ENCODE peak calls at places on chromosomes 12 and 14, in seven cellular contexts. B is sigmoid colon, J is left lung, U is stomach, A is upper lobe of left lung, Q is AG04450, Y is tibial artery. H is an unnamed sample.

GRCh38 chr12:128381961-128382360 is 115.0 kb downstream of the TMEM132C start:
- DNase-seq in B (no peak), J (no peak), U (no peak), A (no peak), Q (no peak), Y (no peak), H (no peak)

GRCh38 chr14:60642270-60642789 is 6.9 kb downstream of the SIX1 start:
- DNase-seq in B (no peak), J (no peak), U (no peak), A (no peak), Q (no peak), Y (no peak), H (no peak)

GRCh38 chr12:107475900-107476299 is 209.7 kb upstream of the PWP1 start:
- DNase-seq in B (no peak), J (no peak), U (no peak), A (no peak), Q (no peak), Y (no peak), H (no peak)

GRCh38 chr14:100819829-100820475 is 6.0 kb upstream of the MEG3 start:
- DNase-seq in B (no peak), J (no peak), U (no peak), A (no peak), Q (no peak), Y (no peak), H (no peak)

GRCh38 chr12:52514471-52515318 is 5.5 kb downstream of the KRT5 start:
- DNase-seq in B (no peak), J (no peak), U (no peak), A (no peak), Q (no peak), Y (no peak), H (peak)

GRCh38 chr14:74190910-74191575 is 48.2 kb upstream of the VSX2 start:
- DNase-seq in B (no peak), J (no peak), U (no peak), A (no peak), Q (no peak), Y (no peak), H (no peak)

GRCh38 chr12:66964629-66965028 is 285.8 kb upstream of the GRIP1 start:
- DNase-seq in B (no peak), J (no peak), U (no peak), A (no peak), Q (no peak), Y (no peak), H (no peak)

GRCh38 chr14:103863245-103863644 is 15.9 kb upstream of the PPP1R13B start:
- DNase-seq in B (no peak), J (no peak), U (no peak), A (no peak), Q (no peak), Y (no peak), H (no peak)

GRCh38 chr14:26966942-26967341 is 369.1 kb upstream of the NOVA1 start:
- DNase-seq in B (peak), J (no peak), U (no peak), A (no peak), Q (no peak), Y (no peak), H (no peak)

GRCh38 chr14:54147285-54147684 is 190.7 kb upstream of the BMP4 start:
- DNase-seq in B (no peak), J (no peak), U (no peak), A (no peak), Q (no peak), Y (no peak), H (no peak)

GRCh38 chr12:104182621-104183378 is 32.8 kb upstream of the TXNRD1 start:
- DNase-seq in B (no peak), J (no peak), U (no peak), A (no peak), Q (no peak), Y (no peak), H (no peak)

GRCh38 chr12:83827860-83828259 is 1084.7 kb downstream of the SLC6A15 start:
- DNase-seq in B (no peak), J (no peak), U (no peak), A (no peak), Q (no peak), Y (no peak), H (no peak)

GRCh38 chr12:39505025-39505424 is 62.1 kb upstream of the KIF21A start:
- DNase-seq in B (no peak), J (no peak), U (no peak), A (no peak), Q (no peak), Y (no peak), H (no peak)

GRCh38 chr12:63802012-63802608 is 22.4 kb downstream of the RXYLT1 start:
- DNase-seq in B (no peak), J (no peak), U (no peak), A (no peak), Q (no peak), Y (no peak), H (no peak)

GRCh38 chr12:67651380-67651695 is 2.8 kb downstream of the DYRK2 start:
- DNase-seq in B (no peak), J (no peak), U (no peak), A (no peak), Q (no peak), Y (no peak), H (no peak)

GRCh38 chr12:53586745-53587144 is 39.4 kb downstream of the ATF7 start:
- DNase-seq in B (no peak), J (no peak), U (no peak), A (no peak), Q (no peak), Y (no peak), H (no peak)

GRCh38 chr14:33849455-33849801 is 101.4 kb downstream of the EGLN3 start:
- DNase-seq in B (no peak), J (no peak), U (no peak), A (no peak), Q (no peak), Y (no peak), H (no peak)

GRCh38 chr14:25464078-25464477 is 414.1 kb upstream of the STXBP6 start:
- DNase-seq in B (no peak), J (no peak), U (no peak), A (no peak), Q (no peak), Y (no peak), H (no peak)

GRCh38 chr14:105088812-105089745 is 23.8 kb upstream of the GPR132 start:
- DNase-seq in B (peak), J (no peak), U (peak), A (peak), Q (no peak), Y (peak), H (no peak)

GRCh38 chr14:102888748-102889147 is 33.7 kb upstream of the AMN start:
- DNase-seq in B (no peak), J (no peak), U (no peak), A (no peak), Q (no peak), Y (no peak), H (no peak)

GRCh38 chr12:115341442-115341841 is 657.5 kb upstream of the TBX3 start:
- DNase-seq in B (peak), J (peak), U (peak), A (peak), Q (peak), Y (peak), H (peak)

GRCh38 chr12:96416033-96416790 is 16.0 kb upstream of the CDK17 start:
- DNase-seq in B (no peak), J (no peak), U (no peak), A (no peak), Q (peak), Y (no peak), H (no peak)

GRCh38 chr14:60346706-60347105 is 97.7 kb downstream of the PPM1A start:
- DNase-seq in B (no peak), J (no peak), U (no peak), A (no peak), Q (no peak), Y (no peak), H (no peak)

GRCh38 chr12:130163461-130164215 is 1.4 kb downstream of the FZD10 start:
- DNase-seq in B (no peak), J (no peak), U (peak), A (peak), Q (no peak), Y (peak), H (no peak)

GRCh38 chr12:21801522-21802288 is 27.2 kb upstream of the KCNJ8 start:
- DNase-seq in B (no peak), J (no peak), U (no peak), A (no peak), Q (no peak), Y (no peak), H (no peak)
- H3K27ac ChIP-seq in B (no peak), J (no peak), U (no peak), A (no peak), Q (no peak), Y (no peak), H (no peak)

GRCh38 chr12:132188451-132189298 is 44.4 kb downstream of the NOC4L start:
- DNase-seq in B (no peak), J (no peak), U (no peak), A (no peak), Q (no peak), Y (no peak), H (no peak)

GRCh38 chr12:132190834-132191500 is 46.7 kb downstream of the NOC4L start:
- DNase-seq in B (no peak), J (no peak), U (no peak), A (no peak), Q (no peak), Y (no peak), H (no peak)

GRCh38 chr12:132187646-132188450 is 43.6 kb downstream of the NOC4L start:
- DNase-seq in B (no peak), J (no peak), U (no peak), A (no peak), Q (no peak), Y (no peak), H (no peak)

GRCh38 chr12:132190012-132190755 is 45.9 kb downstream of the NOC4L start:
- DNase-seq in B (no peak), J (no peak), U (no peak), A (no peak), Q (no peak), Y (no peak), H (no peak)

GRCh38 chr12:132189378-132190011 is 45.2 kb downstream of the NOC4L start:
- DNase-seq in B (peak), J (peak), U (peak), A (peak), Q (peak), Y (peak), H (peak)
- TF ChIP-seq CTCF in B (no peak), J (peak), U (no peak), A (no peak), Q (no peak), Y (no peak), H (no peak)

DNA sequence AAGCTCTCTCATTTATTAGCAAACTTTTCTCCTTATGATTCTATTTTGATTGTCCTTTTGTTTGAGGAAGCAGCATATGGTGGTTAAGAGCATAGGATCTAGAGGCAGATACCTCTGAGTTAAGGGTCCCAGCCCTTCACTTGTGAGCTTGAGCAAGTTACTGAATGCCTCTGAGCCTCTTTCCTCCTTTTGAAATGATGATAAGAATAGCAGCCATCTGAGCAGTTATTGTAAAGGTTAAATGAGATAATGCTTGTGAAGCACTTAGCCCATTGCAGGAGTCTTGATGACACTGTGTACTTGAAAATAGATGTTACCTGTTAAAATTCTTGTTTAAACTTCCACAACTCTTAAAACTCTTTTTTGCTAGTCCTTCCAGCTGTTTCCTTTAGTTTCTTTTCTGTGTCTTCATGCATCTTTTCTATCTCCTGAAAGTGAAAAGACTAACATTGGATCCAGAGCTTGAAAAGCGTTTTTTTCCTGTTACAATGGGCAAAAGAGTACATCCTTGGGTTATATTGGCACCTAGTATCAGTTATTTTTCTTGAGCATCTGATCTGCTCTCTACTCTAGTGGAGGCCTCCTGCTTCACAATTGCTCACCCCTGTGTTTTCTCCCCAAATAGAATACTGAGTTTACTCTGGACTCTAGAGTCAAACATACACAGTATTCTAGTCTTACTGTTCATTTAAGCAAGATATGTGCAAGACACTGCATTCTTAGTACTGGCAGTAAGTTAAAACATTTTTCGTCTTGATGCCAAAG is 3.1 kb downstream of the HIF1A start:
- DNase-seq in B (no peak), J (no peak), U (no peak), A (no peak), Q (no peak), Y (no peak), H (no peak)
- H3K27ac ChIP-seq in B (peak), J (peak), U (no peak), A (no peak), Q (no peak), Y (no peak), H (peak)

DNA sequence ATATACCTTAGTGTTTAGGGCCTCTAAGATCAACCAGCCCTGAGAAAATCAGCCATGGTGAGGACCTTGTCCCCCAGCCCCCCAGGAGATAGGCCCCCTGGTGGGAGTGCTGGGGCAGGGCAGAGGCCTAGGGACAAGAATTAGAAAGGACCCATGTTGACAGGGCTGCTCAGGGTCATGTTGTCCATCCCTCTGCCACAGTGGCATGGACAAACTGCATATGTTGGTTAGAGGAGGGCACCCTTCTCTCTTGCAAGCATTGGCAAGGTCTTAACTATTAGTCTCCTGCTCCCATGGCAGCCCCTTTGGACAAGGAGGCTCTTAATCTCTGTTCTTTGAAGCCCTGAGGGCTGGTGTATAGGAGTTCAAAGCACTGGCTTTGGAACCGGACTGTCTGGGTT is 755 bp upstream of the PTPN6 start:
- DNase-seq in B (peak), J (peak), U (no peak), A (no peak), Q (no peak), Y (no peak), H (no peak)
- TF ChIP-seq CTCF in B (no peak), J (no peak), U (no peak), A (no peak), Q (peak), Y (no peak), H (no peak)

DNA sequence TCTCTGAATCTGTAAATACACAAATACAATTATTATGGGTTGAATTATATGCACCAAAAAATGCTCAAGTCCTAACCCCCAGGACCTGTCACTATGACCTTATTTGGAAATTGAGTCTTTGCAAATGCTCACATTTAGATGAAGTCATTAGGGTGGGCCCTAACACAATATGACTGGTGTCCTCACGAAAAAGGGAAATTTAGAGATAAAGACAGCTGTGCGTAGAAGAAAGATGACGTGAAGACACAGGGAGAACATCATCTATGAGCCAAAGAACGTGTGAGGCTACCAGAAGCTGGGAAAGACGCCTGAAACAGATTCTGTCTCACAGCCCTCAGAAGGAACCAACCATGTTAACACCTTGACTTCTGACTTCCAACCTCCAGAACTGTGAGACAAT is 259.2 kb downstream of the EMP1 start:
- DNase-seq in B (no peak), J (no peak), U (no peak), A (no peak), Q (no peak), Y (no peak), H (no peak)
- H3K27ac ChIP-seq in B (no peak), J (no peak), U (no peak), A (no peak), Q (no peak), Y (no peak), H (no peak)

GRCh38 chr12:21451529-21451928 is 14.1 kb downstream of the PYROXD1 start:
- DNase-seq in B (no peak), J (no peak), U (no peak), A (no peak), Q (no peak), Y (no peak), H (no peak)
- TF ChIP-seq CTCF in B (no peak), J (no peak), U (no peak), A (no peak), Q (peak), Y (no peak), H (no peak)

GRCh38 chr12:121263206-121263605 is 33.3 kb downstream of the CAMKK2 start:
- DNase-seq in B (no peak), J (no peak), U (no peak), A (no peak), Q (no peak), Y (no peak), H (no peak)

GRCh38 chr12:121264135-121264534 is 32.4 kb downstream of the CAMKK2 start:
- DNase-seq in B (no peak), J (no peak), U (no peak), A (no peak), Q (no peak), Y (no peak), H (no peak)

GRCh38 chr12:121259074-121259473 is 37.4 kb downstream of the CAMKK2 start:
- DNase-seq in B (no peak), J (no peak), U (no peak), A (no peak), Q (no peak), Y (no peak), H (no peak)

GRCh38 chr12:121260091-121260490 is 36.4 kb downstream of the CAMKK2 start:
- DNase-seq in B (no peak), J (no peak), U (no peak), A (no peak), Q (no peak), Y (no peak), H (peak)

DNA sequence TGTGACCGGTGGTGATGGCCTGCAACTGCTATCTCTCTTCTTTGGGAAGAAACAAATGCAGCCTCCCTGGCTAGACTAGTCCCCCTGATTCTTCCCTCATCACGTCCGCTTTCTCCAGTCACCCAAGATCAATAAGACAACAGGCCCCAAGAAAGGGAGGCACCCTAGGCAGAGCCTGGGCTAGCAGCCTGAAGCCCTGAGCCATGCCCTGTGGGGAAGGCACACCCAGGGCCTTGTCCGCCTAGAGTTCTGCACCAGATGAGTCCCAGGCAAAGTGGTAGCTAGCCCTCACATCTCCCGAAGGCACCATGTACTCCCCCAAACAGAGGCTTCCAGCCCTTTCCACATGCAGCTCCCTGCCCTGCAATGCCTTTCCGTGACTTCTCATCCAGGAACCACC is 35.1 kb downstream of the CAMKK2 start:
- DNase-seq in B (no peak), J (no peak), U (no peak), A (no peak), Q (no peak), Y (no peak), H (no peak)
- H3K27ac ChIP-seq in B (no peak), J (no peak), U (no peak), A (no peak), Q (no peak), Y (no peak), H (no peak)

GRCh38 chr12:12033589-12034223 is 37.0 kb upstream of the BCL2L14 start:
- DNase-seq in B (no peak), J (no peak), U (no peak), A (no peak), Q (no peak), Y (no peak), H (no peak)
- TF ChIP-seq CTCF in B (peak), J (no peak), U (no peak), A (no peak), Q (no peak), Y (no peak), H (no peak)

GRCh38 chr12:51059086-51059485 is 11.0 kb downstream of the LETMD1 start:
- DNase-seq in B (no peak), J (no peak), U (no peak), A (no peak), Q (no peak), Y (no peak), H (no peak)

GRCh38 chr12:51067771-51068170 is 15.6 kb downstream of the CSRNP2 start:
- DNase-seq in B (no peak), J (no peak), U (no peak), A (no peak), Q (no peak), Y (no peak), H (no peak)

GRCh38 chr12:51067229-51067628 is 16.2 kb downstream of the CSRNP2 start:
- DNase-seq in B (no peak), J (no peak), U (no peak), A (no peak), Q (no peak), Y (no peak), H (no peak)

GRCh38 chr12:51065530-51065929 is 17.4 kb downstream of the LETMD1 start:
- DNase-seq in B (no peak), J (no peak), U (no peak), A (no peak), Q (no peak), Y (no peak), H (no peak)

GRCh38 chr12:51062631-51063397 is 14.7 kb downstream of the LETMD1 start:
- DNase-seq in B (no peak), J (no peak), U (no peak), A (no peak), Q (no peak), Y (no peak), H (no peak)
- H3K27ac ChIP-seq in B (no peak), J (no peak), U (no peak), A (no peak), Q (no peak), Y (no peak), H (no peak)

H was measured in coronary artery.